ENCODE peak calls at places on chromosomes 16 and 17, in four cellular contexts. B, V, K and M are unnamed samples.

GRCh38 chr17:58172369-58173071 is 5.7 kb downstream of the OR4D2 start:
- DNase-seq in V (peak), K (peak), B (peak), M (peak)

GRCh38 chr17:27488263-27488662 is 32.0 kb downstream of the KSR1 start:
- DNase-seq in K (no peak), B (no peak), V (no peak), M (no peak)

GRCh38 chr16:56589141-56590039 is at the start of gene MT3:
- DNase-seq in B (peak), K (no peak), V (peak), M (peak)

GRCh38 chr16:25151996-25152395 is 40.5 kb downstream of the LCMT1 start:
- DNase-seq in V (no peak), K (no peak), B (no peak), M (no peak)

GRCh38 chr17:39125143-39125875 is 26.1 kb downstream of the PLXDC1 start:
- DNase-seq in B (no peak), K (no peak), V (no peak), M (no peak)

GRCh38 chr17:64388961-64389565 is 1.6 kb downstream of the PECAM1 start:
- DNase-seq in V (peak), B (no peak), K (no peak), M (no peak)

GRCh38 chr16:50815382-50815781 is 73.5 kb downstream of the CYLD start:
- DNase-seq in V (no peak), B (no peak), K (no peak), M (no peak)

GRCh38 chr16:566475-567361 is at the start of gene NHLRC4:
- DNase-seq in K (no peak), B (peak), V (peak), M (peak)

GRCh38 chr16:57651344-57652333 is 16.5 kb upstream of the ADGRG3 start:
- DNase-seq in V (no peak), K (no peak), B (no peak), M (no peak)

GRCh38 chr16:12587170-12587569 is 216.5 kb downstream of the CPPED1 start:
- DNase-seq in V (no peak), K (no peak), B (no peak), M (no peak)

GRCh38 chr17:55743103-55743679 is 7.7 kb upstream of the PCTP start:
- DNase-seq in V (no peak), B (no peak), K (peak), M (no peak)

GRCh38 chr17:43369986-43370385 is 28.8 kb upstream of the ARL4D start:
- DNase-seq in B (no peak), K (no peak), V (no peak), M (no peak)